ENCODE peak calls at places on chromosomes 5 and 9, in five cellular contexts. W is stimulated activated CD8-positive, alpha-beta memory T cell treated with anti-CD3 and anti-CD28 coated beads, Interleukin-4, amount 100 ng/mL, for 1 hour; U is GM23248; R is GM03348; F is left ventricle myocardium inferior. V is an unnamed sample.

GRCh38 chr9:91681461-91682305 is 258.1 kb upstream of the NFIL3 start:
- DNase-seq in R (peak; percentile 96), W (peak; percentile 29), U (peak; percentile 93), F (peak; percentile 75), V (peak; percentile 66)

GRCh38 chr5:61941637-61942036 is 364.4 kb upstream of the KIF2A start:
- DNase-seq in U (peak; percentile 6), W (no peak), R (peak; percentile 11), F (no peak), V (peak; percentile 4)

GRCh38 chr9:27487927-27488326 is 36.2 kb upstream of the IFNK start:
- DNase-seq in R (no peak), F (no peak), U (no peak), W (no peak), V (no peak)

GRCh38 chr5:55230086-55230629 is 3.0 kb upstream of the MCIDAS start:
- DNase-seq in W (no peak), F (no peak), R (no peak), U (no peak), V (no peak)

GRCh38 chr9:76023715-76024195 is 133.3 kb downstream of the PCSK5 start:
- DNase-seq in W (no peak), R (no peak), U (no peak), F (no peak), V (no peak)

GRCh38 chr5:27472000-27472763 is 433.8 kb upstream of the CDH9 start:
- DNase-seq in W (no peak), U (peak; percentile 65), F (no peak), R (peak; percentile 75), V (no peak)

GRCh38 chr5:175337680-175338079 is 106.3 kb downstream of the DRD1 start:
- DNase-seq in R (no peak), W (no peak), F (no peak), U (no peak), V (no peak)

GRCh38 chr5:114377946-114378345 is 16.1 kb downstream of the KCNN2 start:
- DNase-seq in F (no peak), R (no peak), U (no peak), W (no peak), V (no peak)

GRCh38 chr5:132764671-132765070 is 12.4 kb downstream of the SEPTIN8 start:
- DNase-seq in F (no peak), U (no peak), R (no peak), W (no peak), V (no peak)

GRCh38 chr9:86723351-86723750 is 224.0 kb downstream of the GAS1 start:
- DNase-seq in U (no peak), F (no peak), R (no peak), W (no peak), V (no peak)

GRCh38 chr9:125133403-125134316 is 9.7 kb downstream of the SCAI start:
- DNase-seq in F (no peak), W (no peak), U (no peak), R (no peak), V (no peak)

GRCh38 chr9:123784513-123784912 is 145.4 kb downstream of the DENND1A start:
- DNase-seq in W (no peak), U (peak; percentile 79), F (no peak), R (peak; percentile 28), V (no peak)

GRCh38 chr5:93574939-93575241 is 6.1 kb downstream of the NR2F1-AS1 start:
- DNase-seq in F (no peak), U (no peak), W (no peak), R (no peak), V (no peak)

GRCh38 chr5:32278403-32278802 is 34.3 kb downstream of the MTMR12 start:
- DNase-seq in W (no peak), F (no peak), R (no peak), U (peak; percentile 53), V (no peak)

GRCh38 chr5:125595095-125595494 is 828.1 kb upstream of the GRAMD2B start:
- DNase-seq in F (peak; percentile 76), W (no peak), R (no peak), U (peak; percentile 18), V (no peak)

GRCh38 chr5:55672477-55672911 is 39.6 kb downstream of the SLC38A9 start:
- DNase-seq in F (no peak), U (peak; percentile 62), R (no peak), W (no peak), V (no peak)

GRCh38 chr9:77215874-77216273 is 38.5 kb downstream of the VPS13A start:
- DNase-seq in R (peak; percentile 11), U (peak; percentile 16), F (no peak), W (no peak), V (no peak)

GRCh38 chr5:115028557-115028956 is 141.2 kb downstream of the TRIM36 start:
- DNase-seq in F (no peak), R (no peak), U (no peak), W (no peak), V (no peak)

GRCh38 chr5:6780802-6781391 is 67.7 kb downstream of the TENT4A start:
- DNase-seq in R (no peak), U (no peak), W (no peak), F (no peak), V (peak; percentile 2)

GRCh38 chr9:546797-547223 is 294.7 kb upstream of the DMRT1 start:
- DNase-seq in W (no peak), F (no peak), R (peak; percentile 16), U (peak; percentile 15), V (peak; percentile 24)

GRCh38 chr9:93674580-93675335 is 98.4 kb downstream of the PHF2 start:
- DNase-seq in R (no peak), F (peak; percentile 8), U (no peak), W (no peak), V (no peak)

GRCh38 chr5:38193015-38193581 is 65.3 kb upstream of the EGFLAM start:
- DNase-seq in W (peak; percentile 17), U (peak; percentile 84), R (peak; percentile 91), F (peak; percentile 62), V (peak; percentile 56)

GRCh38 chr5:112776301-112776856 is 38.7 kb downstream of the APC start:
- DNase-seq in W (no peak), F (no peak), R (peak; percentile 32), U (peak; percentile 93), V (no peak)

V was measured in NCI-H1092 treated with DMSO at 0.1 percent for 48 hours.